ENCODE peak calls at places on chromosomes 5 and 9, in six cellular contexts. F is heart right ventricle, Y is dorsolateral prefrontal cortex, X is GM23338, U is cardiac muscle cell, I is endodermal cell. G is an unnamed sample.
A peak's percentile ranks its signal among the peaks of the same experiment; 100 is the strongest.

GRCh38 chr5:114018178-114018577 is 343.7 kb upstream of the KCNN2 start:
- DNase-seq in F (no peak), Y (no peak), X (peak; percentile 47), U (peak; percentile 45), I (peak; percentile 55), G (no peak)

GRCh38 chr9:16090907-16091629 is 538.2 kb downstream of the CCDC171 start:
- DNase-seq in F (no peak), Y (no peak), X (no peak), U (no peak), I (peak; percentile 65), G (no peak)

GRCh38 chr9:127837346-127837745 is 17.1 kb downstream of the ENG start:
- DNase-seq in F (no peak), Y (no peak), X (no peak), U (peak; percentile 43), I (no peak), G (no peak)

GRCh38 chr5:143924311-143924710 is 112.3 kb downstream of the HMHB1 start:
- DNase-seq in F (no peak), Y (no peak), X (no peak), U (no peak), I (no peak), G (no peak)

GRCh38 chr5:57316798-57317327 is 143.0 kb downstream of the GPBP1 start:
- DNase-seq in F (no peak), Y (no peak), X (no peak), U (peak; percentile 76), I (no peak), G (peak; percentile 18)

GRCh38 chr5:150609843-150610584 is 30.4 kb upstream of the SYNPO start:
- DNase-seq in F (peak; percentile 88), Y (peak; percentile 73), X (no peak), U (peak; percentile 64), I (no peak), G (no peak)

GRCh38 chr9:5269249-5269715 is 35.2 kb downstream of the RLN2 start:
- DNase-seq in F (no peak), Y (no peak), X (peak; percentile 89), U (peak; percentile 8), I (peak; percentile 63), G (no peak)

GRCh38 chr5:54703091-54703490 is 185.5 kb downstream of the SNX18 start:
- DNase-seq in F (peak; percentile 40), Y (no peak), X (no peak), U (no peak), I (no peak), G (peak; percentile 55)

GRCh38 chr5:72611111-72611724 is 104.0 kb upstream of the ZNF366 start:
- DNase-seq in F (peak; percentile 70), Y (peak; percentile 88), X (peak; percentile 92), U (peak; percentile 89), I (peak; percentile 88), G (no peak)

GRCh38 chr9:123251741-123252140 is 16.6 kb downstream of the STRBP start:
- DNase-seq in F (no peak), Y (no peak), X (no peak), U (no peak), I (no peak), G (no peak)

GRCh38 chr9:125601986-125602385 is 105.0 kb downstream of the MAPKAP1 start:
- DNase-seq in F (no peak), Y (no peak), X (no peak), U (no peak), I (peak; percentile 57), G (no peak)

GRCh38 chr9:90095682-90096081 is 490.9 kb downstream of the GADD45G start:
- DNase-seq in F (no peak), Y (peak; percentile 42), X (peak; percentile 18), U (peak; percentile 77), I (peak; percentile 54), G (no peak)

GRCh38 chr5:84881737-84882136 is 497.1 kb upstream of the EDIL3 start:
- DNase-seq in F (no peak), Y (no peak), X (no peak), U (no peak), I (no peak), G (no peak)

GRCh38 chr5:107364443-107365096 is 306.2 kb downstream of the EFNA5 start:
- DNase-seq in F (no peak), Y (no peak), X (no peak), U (no peak), I (no peak), G (no peak)

GRCh38 chr9:76803762-76804161 is 39.5 kb downstream of the PCA3 start:
- DNase-seq in F (no peak), Y (no peak), X (no peak), U (no peak), I (no peak), G (no peak)

GRCh38 chr5:176716320-176716719 is 69.0 kb downstream of the TSPAN17 start:
- DNase-seq in F (no peak), Y (peak; percentile 73), X (no peak), U (no peak), I (no peak), G (peak; percentile 4)

DNA sequence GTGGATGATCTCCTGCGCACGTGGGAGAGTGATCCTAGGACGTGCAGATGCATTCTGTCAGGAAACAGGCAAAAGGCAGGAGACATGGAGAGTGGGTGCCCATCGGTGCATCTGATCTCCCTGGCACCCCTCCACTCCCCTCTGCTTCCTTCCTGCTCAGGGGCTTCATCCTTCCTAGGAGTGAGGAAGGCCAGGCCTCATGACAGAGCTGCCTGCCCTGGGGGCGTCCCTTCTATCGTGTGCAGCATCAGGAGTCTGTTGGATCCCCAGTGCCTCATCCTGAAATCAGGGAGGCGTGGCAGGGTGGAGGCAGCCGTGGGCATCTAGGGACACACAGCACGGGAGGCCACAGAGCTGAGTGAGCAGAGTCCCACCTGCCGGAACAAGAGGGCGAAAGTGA is 30.1 kb downstream of the UBE2QL1 start:
- DNase-seq in F (no peak), Y (no peak), X (no peak), U (no peak), I (no peak), G (no peak)
- TF ChIP-seq CTCF in F (no peak), Y (no peak), X (no peak), U (no peak), I (no peak), G (no peak)

GRCh38 chr9:14383815-14384214 is 69.9 kb upstream of the NFIB start:
- DNase-seq in F (no peak), Y (no peak), X (no peak), U (no peak), I (no peak), G (no peak)

GRCh38 chr9:14380061-14380836 is 66.3 kb upstream of the NFIB start:
- DNase-seq in F (no peak), Y (no peak), X (no peak), U (no peak), I (no peak), G (no peak)

GRCh38 chr9:14373726-14374125 is 59.8 kb upstream of the NFIB start:
- DNase-seq in F (no peak), Y (no peak), X (no peak), U (no peak), I (no peak), G (no peak)

GRCh38 chr9:14383296-14383695 is 69.4 kb upstream of the NFIB start:
- DNase-seq in F (peak; percentile 62), Y (no peak), X (no peak), U (peak; percentile 32), I (no peak), G (no peak)

GRCh38 chr9:14379280-14379679 is 65.3 kb upstream of the NFIB start:
- DNase-seq in F (no peak), Y (no peak), X (no peak), U (no peak), I (no peak), G (no peak)
- H3K27me3 ChIP-seq in F (no peaks in the 10 kb centered on the region), Y (no peaks in the 10 kb centered on the region), X (no peaks in the 10 kb centered on the region), U (no peaks in the 10 kb centered on the region), I (no peaks in the 10 kb centered on the region), G (peaks cover 9% of the 10 kb centered on the region)

GRCh38 chr5:160287378-160288051 is 24.8 kb downstream of the CCNJL start:
- DNase-seq in F (peak; percentile 87), Y (peak; percentile 40), X (peak; percentile 97), U (peak; percentile 95), I (peak; percentile 93), G (no peak)
- H3K4me3 ChIP-seq in F (no peak overlapping the region), Y (no peak overlapping the region), X (peak overlapping the region; percentile 10), U (no peak overlapping the region), I (no peak overlapping the region), G (no peak overlapping the region)

DNA sequence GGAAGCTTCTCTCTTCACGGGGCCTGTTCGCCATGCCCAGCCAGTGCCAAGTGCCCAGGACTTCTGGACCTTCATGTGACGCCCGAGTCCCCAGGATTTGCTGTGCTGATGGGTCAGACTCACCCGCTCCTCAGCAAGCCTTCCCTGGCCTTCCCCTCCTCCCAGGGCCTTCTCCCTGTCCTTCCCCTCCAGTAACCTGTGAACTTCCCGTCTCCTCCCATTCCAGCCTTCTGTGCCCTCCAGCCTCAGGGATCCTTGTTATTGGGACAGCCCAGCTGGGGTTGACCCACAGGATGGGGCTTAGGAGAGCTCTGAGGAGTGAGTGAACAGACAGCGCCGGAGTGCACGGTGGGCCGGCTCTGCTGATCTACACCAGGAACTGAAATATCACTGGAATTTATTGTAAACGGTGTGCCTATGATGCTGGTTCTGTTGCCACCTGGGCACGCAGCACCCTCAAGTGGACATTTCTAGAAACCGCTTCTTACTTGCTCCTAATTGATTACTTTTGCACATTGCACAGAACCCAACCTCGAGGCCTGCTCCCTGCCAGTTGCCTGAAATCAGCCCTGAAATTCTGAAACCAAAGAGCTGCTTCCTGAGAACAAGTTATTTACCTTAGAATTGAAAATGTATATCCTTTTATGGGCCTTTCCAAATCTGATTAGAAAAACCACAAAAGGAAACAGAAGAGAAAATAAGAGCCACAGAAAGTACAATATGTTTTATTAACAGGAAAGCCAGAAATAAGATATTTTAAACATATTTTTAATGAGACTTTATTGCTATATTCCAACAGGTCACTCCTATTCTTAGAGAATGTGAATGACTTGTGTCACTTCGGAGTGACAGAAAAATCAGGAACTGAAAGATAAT is 1.6 kb downstream of the SPAAR start:
- DNase-seq in F (no peak), Y (no peak), X (peak; percentile 65), U (peak; percentile 23), I (peak; percentile 76), G (no peak)
- TF ChIP-seq CTCF in F (peak; percentile 23), Y (no peak), X (peak; percentile 77), U (peak; percentile 66), I (peak; percentile 70), G (peak; percentile 64)

GRCh38 chr5:180636016-180636402 is 13.4 kb downstream of the FLT4 start:
- DNase-seq in F (no peak), Y (peak; percentile 7), X (no peak), U (no peak), I (no peak), G (no peak)
- H3K27me3 ChIP-seq in F (peaks cover 5% of the 10 kb centered on the region), Y (no peaks in the 10 kb centered on the region), X (no peaks in the 10 kb centered on the region), U (no peaks in the 10 kb centered on the region), I (no peaks in the 10 kb centered on the region), G (no peaks in the 10 kb centered on the region)

DNA sequence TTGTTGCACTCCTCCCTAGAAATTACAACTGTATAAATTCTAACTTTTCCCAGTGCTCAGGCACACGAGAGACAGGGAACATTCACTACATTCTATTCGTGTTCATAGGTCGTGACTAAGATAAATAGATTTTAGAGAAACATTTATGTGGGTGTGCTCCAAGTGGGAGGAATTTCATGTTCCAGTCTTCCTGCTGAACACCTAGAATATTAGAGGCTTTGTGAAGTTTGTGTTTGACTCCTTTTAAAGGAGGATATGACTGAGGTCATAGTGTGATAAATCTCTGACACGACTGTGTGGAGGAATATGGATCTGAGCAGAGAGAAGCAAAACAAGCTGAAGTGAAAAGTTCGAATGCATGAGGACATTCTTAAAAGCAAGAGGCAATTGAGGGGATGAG is 355.3 kb downstream of the ZSWIM6 start:
- DNase-seq in F (no peak), Y (no peak), X (no peak), U (no peak), I (no peak), G (peak; percentile 10)
- H3K4me3 ChIP-seq in F (no peak overlapping the region), Y (no peak overlapping the region), X (no peak overlapping the region), U (no peak overlapping the region), I (no peak overlapping the region), G (no peak overlapping the region)

G was measured in BJ.